ENCODE peak calls at places on chromosomes 7 and 10, in five cellular contexts. N is activated T-helper 9 cell treated with anti-CD3 and anti-CD28 coated beads, Interleukin-2, amount 50 U/mL, for 16 hours; A is left cardiac atrium; L is GM23248; S is naive thymus-derived CD8-positive, alpha-beta T cell. Z is an unnamed sample.

GRCh38 chr10:11602919-11603523 is 8.4 kb downstream of the USP6NL start:
- DNase-seq in N (no peak), A (no peak), L (no peak), S (no peak), Z (peak)

GRCh38 chr7:24942226-24942625 is 37.8 kb downstream of the OSBPL3 start:
- DNase-seq in N (no peak), A (no peak), L (no peak), S (no peak), Z (no peak)

GRCh38 chr10:98415710-98416077 is 712 bp upstream of the PYROXD2 start:
- DNase-seq in N (no peak), A (no peak), L (no peak), S (no peak), Z (peak)

GRCh38 chr10:131124945-131125344 is 186.6 kb downstream of the TCERG1L start:
- DNase-seq in N (no peak), A (no peak), L (no peak), S (no peak), Z (no peak)

GRCh38 chr10:98646998-98647917 is 200.5 kb upstream of the HPS1 start:
- DNase-seq in N (no peak), A (no peak), L (no peak), S (no peak), Z (no peak)

GRCh38 chr7:2643386-2644229 is 11.8 kb downstream of the TTYH3 start:
- DNase-seq in N (no peak), A (no peak), L (no peak), S (no peak), Z (no peak)

GRCh38 chr7:135709508-135709907 is 18.5 kb downstream of the SLC13A4 start:
- DNase-seq in N (no peak), A (no peak), L (no peak), S (no peak), Z (no peak)

GRCh38 chr7:46812047-46812672 is 769.8 kb downstream of the TNS3 start:
- DNase-seq in N (no peak), A (no peak), L (peak), S (no peak), Z (no peak)

GRCh38 chr10:57336865-57337264 is 930.8 kb downstream of the IPMK start:
- DNase-seq in N (no peak), A (no peak), L (no peak), S (no peak), Z (no peak)

GRCh38 chr10:6208781-6209235 is 6.1 kb downstream of the PFKFB3 start:
- DNase-seq in N (no peak), A (no peak), L (no peak), S (no peak), Z (peak)

GRCh38 chr7:130397472-130397871 is 17.2 kb downstream of the CPA1 start:
- DNase-seq in N (no peak), A (no peak), L (no peak), S (no peak), Z (no peak)

GRCh38 chr7:124597509-124597908 is 168.1 kb downstream of the GPR37 start:
- DNase-seq in N (no peak), A (no peak), L (no peak), S (no peak), Z (no peak)

GRCh38 chr10:112184052-112184371 is 447 bp upstream of the GPAM start:
- DNase-seq in N (no peak), A (no peak), L (no peak), S (no peak), Z (no peak)

GRCh38 chr7:158854681-158855081 is 1.7 kb upstream of the DYNC2I1 start:
- DNase-seq in N (no peak), A (no peak), L (no peak), S (no peak), Z (no peak)

GRCh38 chr7:44186736-44187135 is 2.5 kb downstream of the GCK start:
- DNase-seq in N (no peak), A (no peak), L (no peak), S (no peak), Z (no peak)

GRCh38 chr7:36490335-36490940 is 100.8 kb downstream of the ANLN start:
- DNase-seq in N (no peak), A (no peak), L (no peak), S (no peak), Z (no peak)

GRCh38 chr7:99092064-99092720 is 51.7 kb downstream of the SMURF1 start:
- DNase-seq in N (no peak), A (no peak), L (no peak), S (no peak), Z (no peak)

GRCh38 chr10:79376078-79376628 is 28.9 kb downstream of the PPIF start:
- DNase-seq in N (no peak), A (peak), L (no peak), S (no peak), Z (no peak)

GRCh38 chr7:77328669-77329068 is 87.5 kb downstream of the GSAP start:
- DNase-seq in N (no peak), A (no peak), L (peak), S (no peak), Z (peak)

GRCh38 chr10:82037076-82037475 is 162.1 kb downstream of the NRG3 start:
- DNase-seq in N (no peak), A (no peak), L (no peak), S (no peak), Z (no peak)

GRCh38 chr7:27097686-27098492 is 2.1 kb upstream of the HOXA1 start:
- DNase-seq in N (no peak), A (no peak), L (peak), S (no peak), Z (peak)

GRCh38 chr10:111338035-111338434 is 261.2 kb downstream of the ADRA2A start:
- DNase-seq in N (no peak), A (no peak), L (no peak), S (no peak), Z (no peak)

GRCh38 chr10:79488303-79488702 is 24.0 kb upstream of the EIF5AL1 start:
- DNase-seq in N (no peak), A (peak), L (peak), S (no peak), Z (peak)

GRCh38 chr7:116966606-116967005 is 13.3 kb downstream of the ST7 start:
- DNase-seq in N (no peak), A (no peak), L (no peak), S (no peak), Z (no peak)

Z was measured in ELR.